ENCODE peak calls at places on chromosomes 1 and 21, in seven cellular contexts. X, D, I, M, R, K and B are unnamed samples.

GRCh38 chr1:232012773-232013386 is 386.3 kb downstream of the DISC1 start:
- DNase-seq in X (peak; percentile 23), D (no peak), I (no peak), M (peak; percentile 37), R (peak; percentile 66), K (peak; percentile 96), B (no peak)

GRCh38 chr1:204190212-204191211 is 5.8 kb downstream of the KISS1 start:
- DNase-seq in X (peak; percentile 62), D (no peak), I (peak; percentile 82), M (no peak), R (peak; percentile 52), K (peak; percentile 70), B (no peak)

GRCh38 chr1:3170566-3171453 is 101.8 kb downstream of the PRDM16 start:
- DNase-seq in X (peak; percentile 94), D (peak; percentile 57), I (no peak), M (peak; percentile 62), R (peak; percentile 72), K (no peak), B (peak; percentile 84)

GRCh38 chr1:192175971-192176370 is 17.7 kb downstream of the RGS18 start:
- DNase-seq in X (no peak), D (no peak), I (no peak), M (no peak), R (no peak), K (no peak), B (no peak)

GRCh38 chr1:209645574-209646452 is 6.4 kb downstream of the LAMB3 start:
- DNase-seq in X (no peak), D (no peak), I (no peak), M (no peak), R (no peak), K (no peak), B (no peak)

GRCh38 chr1:150008699-150009098 is 1.8 kb downstream of the OTUD7B start:
- DNase-seq in X (no peak), D (no peak), I (no peak), M (no peak), R (no peak), K (no peak), B (no peak)

GRCh38 chr21:45935628-45936027 is 45.9 kb upstream of the COL6A1 start:
- DNase-seq in X (no peak), D (no peak), I (no peak), M (no peak), R (no peak), K (peak; percentile 63), B (no peak)

GRCh38 chr1:23417570-23417969 is 7.0 kb downstream of the TCEA3 start:
- DNase-seq in X (no peak), D (no peak), I (no peak), M (no peak), R (no peak), K (no peak), B (no peak)

GRCh38 chr1:234726359-234726836 is 116.4 kb upstream of the IRF2BP2 start:
- DNase-seq in X (no peak), D (no peak), I (peak; percentile 46), M (no peak), R (no peak), K (peak; percentile 29), B (no peak)

GRCh38 chr1:183676515-183677189 is 23.5 kb upstream of the APOBEC4 start:
- DNase-seq in X (no peak), D (no peak), I (no peak), M (no peak), R (no peak), K (peak; percentile 74), B (no peak)

GRCh38 chr1:157111396-157112165 is 12.0 kb upstream of the ETV3L start:
- DNase-seq in X (no peak), D (no peak), I (peak; percentile 14), M (no peak), R (no peak), K (no peak), B (peak; percentile 51)

GRCh38 chr1:178088651-178089050 is 5.3 kb upstream of the RASAL2 start:
- DNase-seq in X (no peak), D (no peak), I (no peak), M (no peak), R (no peak), K (no peak), B (no peak)

GRCh38 chr21:41612674-41613250 is 104.8 kb upstream of the TMPRSS2 start:
- DNase-seq in X (peak; percentile 74), D (peak; percentile 80), I (peak; percentile 82), M (peak; percentile 98), R (peak; percentile 54), K (peak; percentile 90), B (peak; percentile 97)

GRCh38 chr1:146001734-146002133 is 5.4 kb upstream of the TXNIP start:
- DNase-seq in X (no peak), D (no peak), I (no peak), M (no peak), R (no peak), K (no peak), B (peak; percentile 17)

GRCh38 chr1:198499588-198499987 is 40.9 kb downstream of the ATP6V1G3 start:
- DNase-seq in X (no peak), D (no peak), I (no peak), M (no peak), R (no peak), K (peak; percentile 43), B (no peak)

GRCh38 chr21:18298228-18298627 is 53.6 kb downstream of the CHODL start:
- DNase-seq in X (no peak), D (no peak), I (no peak), M (no peak), R (no peak), K (no peak), B (no peak)

GRCh38 chr1:51924455-51924854 is 45.9 kb upstream of the NRDC start:
- DNase-seq in X (no peak), D (no peak), I (no peak), M (no peak), R (no peak), K (peak; percentile 77), B (no peak)

GRCh38 chr1:208614610-208615009 is 370.4 kb upstream of the PLXNA2 start:
- DNase-seq in X (no peak), D (no peak), I (no peak), M (no peak), R (no peak), K (no peak), B (no peak)
- H3K4me1 ChIP-seq in X (no peaks in the 10 kb centered on the region), D (no peaks in the 10 kb centered on the region), I (no peaks in the 10 kb centered on the region), M (no peaks in the 10 kb centered on the region), R (no peaks in the 10 kb centered on the region), K (no peaks in the 10 kb centered on the region), B (no peaks in the 10 kb centered on the region)

DNA sequence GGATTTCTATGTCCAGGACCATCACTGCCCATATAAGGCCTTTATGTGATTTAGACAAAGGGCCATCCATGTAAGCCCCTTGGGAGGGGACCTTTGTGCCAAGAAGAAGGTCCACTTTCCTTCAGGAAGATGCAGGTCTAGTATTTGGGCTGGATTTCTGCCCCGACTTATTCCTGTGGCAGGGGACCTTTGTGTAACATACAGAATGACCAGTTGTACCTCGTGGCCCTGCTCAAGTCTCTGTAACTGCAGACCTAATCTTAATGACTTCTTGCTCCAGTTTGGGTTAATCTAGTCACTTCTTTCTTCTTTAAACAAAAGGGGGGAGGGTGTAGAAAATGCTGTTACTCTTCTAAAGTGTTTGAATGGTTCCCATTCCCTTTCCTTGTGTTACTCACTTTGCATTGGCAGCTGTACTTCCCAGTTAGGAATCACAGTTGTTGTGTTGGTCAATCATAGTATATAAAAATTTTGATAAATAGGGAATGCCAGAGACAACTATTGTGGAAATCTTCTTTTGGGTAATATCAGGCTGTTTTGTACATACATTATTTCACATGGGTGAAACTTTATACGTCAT is 54.2 kb downstream of the MIGA1 start:
- DNase-seq in X (no peak), D (no peak), I (no peak), M (no peak), R (no peak), K (no peak), B (no peak)
- H3K4me1 ChIP-seq in X (peaks cover 2% of the 10 kb centered on the region), D (peaks cover 68% of the 10 kb centered on the region), I (no peaks in the 10 kb centered on the region), M (peaks cover 18% of the 10 kb centered on the region), R (peaks cover 6% of the 10 kb centered on the region), K (peaks cover 15% of the 10 kb centered on the region), B (peaks cover 78% of the 10 kb centered on the region)

DNA sequence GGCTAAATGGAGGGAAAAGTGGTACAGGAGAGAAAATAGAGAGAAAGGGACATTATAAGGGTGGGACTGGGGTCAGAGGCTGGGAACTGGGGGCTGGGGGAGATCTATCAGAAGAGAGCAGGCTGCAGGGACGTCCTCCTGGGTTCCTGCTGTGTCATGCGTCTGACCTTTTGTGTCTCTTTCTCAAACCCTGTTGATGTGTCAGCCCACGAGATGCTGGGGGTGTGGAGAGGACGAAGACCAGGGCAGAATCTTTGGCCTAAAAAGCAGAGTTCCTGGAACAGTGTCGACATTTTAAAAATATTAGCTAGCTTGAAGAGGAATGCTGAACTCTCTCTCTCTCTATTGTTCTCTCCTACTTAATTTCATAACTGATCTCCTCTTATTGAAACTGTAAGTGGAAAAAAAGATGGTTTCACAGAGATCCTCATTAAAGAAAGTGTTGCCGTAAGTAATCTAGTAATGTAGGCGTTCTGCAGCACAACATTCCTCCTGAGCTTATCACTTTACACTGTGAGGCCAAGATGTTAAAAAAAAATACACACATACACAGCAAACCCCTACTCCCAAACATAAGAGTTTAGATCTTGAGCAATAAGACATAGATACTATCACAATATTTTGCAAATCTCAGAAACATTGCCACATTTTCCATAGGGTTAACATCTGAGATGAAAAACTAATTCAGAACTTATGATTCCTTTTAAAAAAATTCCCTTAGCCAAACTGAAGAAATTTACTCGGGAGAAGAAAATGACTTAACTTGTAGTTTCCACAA is 52.6 kb downstream of the RUNX1 start:
- DNase-seq in X (no peak), D (no peak), I (no peak), M (peak; percentile 33), R (peak; percentile 44), K (peak; percentile 41), B (peak; percentile 74)
- H3K4me1 ChIP-seq in X (peaks cover 2% of the 10 kb centered on the region), D (peaks cover 31% of the 10 kb centered on the region), I (no peaks in the 10 kb centered on the region), M (no peaks in the 10 kb centered on the region), R (no peaks in the 10 kb centered on the region), K (peaks cover 18% of the 10 kb centered on the region), B (peaks cover 16% of the 10 kb centered on the region)

GRCh38 chr1:110424699-110425098 is 17.2 kb upstream of the LAMTOR5 start:
- DNase-seq in X (no peak), D (no peak), I (no peak), M (no peak), R (no peak), K (no peak), B (no peak)

GRCh38 chr1:110418729-110419128 is 11.2 kb upstream of the LAMTOR5 start:
- DNase-seq in X (no peak), D (no peak), I (no peak), M (no peak), R (no peak), K (no peak), B (no peak)

GRCh38 chr1:110421159-110421777 is 13.8 kb upstream of the LAMTOR5 start:
- DNase-seq in X (no peak), D (no peak), I (no peak), M (no peak), R (no peak), K (peak; percentile 67), B (peak; percentile 65)

GRCh38 chr1:110425196-110425595 is 17.7 kb upstream of the LAMTOR5 start:
- DNase-seq in X (no peak), D (no peak), I (no peak), M (no peak), R (no peak), K (no peak), B (no peak)

DNA sequence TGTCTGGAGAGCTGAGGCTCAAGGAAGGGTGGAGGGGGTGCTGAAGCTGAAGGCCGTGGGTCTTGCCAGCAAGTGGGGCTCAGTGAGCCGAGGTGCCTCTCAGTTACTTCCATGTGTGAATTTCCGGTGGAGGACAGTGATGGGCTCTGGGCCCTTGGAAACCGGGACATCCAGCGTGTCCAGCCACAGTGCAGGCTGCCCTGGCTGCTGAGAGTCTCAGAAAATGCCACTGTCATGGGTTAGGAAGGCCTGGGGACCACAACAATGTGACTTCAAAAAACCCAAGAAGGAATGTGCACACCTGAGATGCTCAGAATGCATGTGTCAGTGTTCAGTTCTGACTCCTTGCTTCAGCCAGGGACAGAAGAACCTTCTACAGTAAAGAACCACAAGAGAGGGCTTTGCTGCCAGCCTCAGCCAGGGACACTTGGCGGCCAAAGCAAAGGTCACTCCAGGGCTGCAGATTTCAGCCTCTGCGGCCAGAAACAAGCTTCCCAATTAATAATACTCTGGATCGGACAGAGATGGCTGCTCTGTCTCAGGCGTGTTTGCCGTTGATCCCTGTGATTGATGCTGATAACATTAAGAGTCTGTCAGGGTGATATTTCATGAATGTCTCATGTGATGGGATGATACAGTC is 12.6 kb upstream of the LAMTOR5 start:
- DNase-seq in X (no peak), D (no peak), I (no peak), M (no peak), R (no peak), K (no peak), B (no peak)
- H3K4me1 ChIP-seq in X (peaks cover 4% of the 10 kb centered on the region), D (peaks cover 5% of the 10 kb centered on the region), I (no peaks in the 10 kb centered on the region), M (no peaks in the 10 kb centered on the region), R (no peaks in the 10 kb centered on the region), K (no peaks in the 10 kb centered on the region), B (peaks cover 3% of the 10 kb centered on the region)